ENCODE peak calls at places on chromosomes 5 and 9, in six cellular contexts. E is sigmoid colon, H is tibial nerve, Q is tibial artery, W is psoas muscle, U is testis. J is an unnamed sample.

GRCh38 chr5:66498791-66499207 is 97.4 kb upstream of the MAST4 start:
- DNase-seq in E (no peak), H (no peak), Q (no peak), W (no peak), U (no peak), J (peak)

GRCh38 chr9:137237759-137238726 is 3.0 kb upstream of the TUBB4B start:
- DNase-seq in E (no peak), H (no peak), Q (no peak), W (no peak), U (peak), J (no peak)

GRCh38 chr5:159582756-159583523 is 252.7 kb upstream of the IL12B start:
- DNase-seq in E (no peak), H (no peak), Q (no peak), W (no peak), U (no peak), J (no peak)

GRCh38 chr9:5832093-5832542 is 799 bp downstream of the ERMP1 start:
- DNase-seq in E (no peak), H (no peak), Q (no peak), W (no peak), U (peak), J (no peak)

GRCh38 chr5:115657883-115658233 is 32.0 kb upstream of the TMED7 start:
- DNase-seq in E (no peak), H (no peak), Q (no peak), W (no peak), U (no peak), J (no peak)

GRCh38 chr9:131623655-131624330 is 78.5 kb downstream of the PRRT1B start:
- DNase-seq in E (no peak), H (no peak), Q (no peak), W (no peak), U (no peak), J (no peak)

GRCh38 chr5:14326035-14326909 is 183.1 kb downstream of the TRIO start:
- DNase-seq in E (no peak), H (no peak), Q (no peak), W (no peak), U (no peak), J (peak)

GRCh38 chr9:34046784-34047379 is 1.8 kb downstream of the UBAP2 start:
- DNase-seq in E (no peak), H (no peak), Q (no peak), W (no peak), U (no peak), J (no peak)

GRCh38 chr9:104293877-104294276 is 199.8 kb downstream of the SMC2 start:
- DNase-seq in E (no peak), H (no peak), Q (no peak), W (no peak), U (no peak), J (no peak)

GRCh38 chr5:170612256-170612656 is 108.4 kb downstream of the KCNIP1 start:
- DNase-seq in E (no peak), H (no peak), Q (no peak), W (no peak), U (no peak), J (no peak)

DNA sequence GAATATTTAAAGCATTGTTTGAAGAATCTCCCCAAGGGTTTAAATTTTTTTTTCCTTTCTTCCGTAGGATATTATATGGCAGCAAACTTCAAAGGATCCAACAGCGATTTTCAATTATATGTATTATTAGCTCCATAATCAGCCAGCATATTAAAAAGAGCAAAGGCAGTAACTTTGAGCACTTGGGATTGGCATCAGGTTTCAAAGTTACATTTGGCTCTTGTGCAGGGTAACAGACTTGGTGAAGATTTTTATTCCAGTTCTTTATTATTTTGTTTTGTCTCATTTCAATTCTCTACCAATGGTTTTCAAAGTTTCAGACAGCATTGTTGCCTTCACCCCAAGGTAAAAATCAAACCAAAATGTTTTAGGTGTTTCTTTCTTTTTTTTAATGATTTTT is 116.7 kb upstream of the ZNF366 start:
- DNase-seq in E (no peak), H (no peak), Q (no peak), W (no peak), U (no peak), J (no peak)
- H3K4me3 ChIP-seq in E (no peak), H (no peak), Q (no peak), W (no peak), U (no peak), J (no peak)

GRCh38 chr5:173233347-173234128 is 1.5 kb downstream of the NKX2-5 start:
- DNase-seq in E (no peak), H (no peak), Q (no peak), W (no peak), U (no peak), J (no peak)

GRCh38 chr5:173234129-173234793 is 745 bp downstream of the NKX2-5 start:
- DNase-seq in E (no peak), H (no peak), Q (no peak), W (no peak), U (no peak), J (no peak)

GRCh38 chr5:173231996-173232498 is 3.0 kb downstream of the NKX2-5 start:
- DNase-seq in E (no peak), H (no peak), Q (no peak), W (no peak), U (no peak), J (no peak)

GRCh38 chr5:173231381-173231766 is 3.6 kb downstream of the NKX2-5 start:
- DNase-seq in E (no peak), H (no peak), Q (no peak), W (no peak), U (no peak), J (no peak)

GRCh38 chr5:173232499-173233346 is 2.3 kb downstream of the NKX2-5 start:
- DNase-seq in E (no peak), H (no peak), Q (no peak), W (no peak), U (no peak), J (no peak)
- H3K4me3 ChIP-seq in E (no peak), H (peak), Q (peak), W (peak), U (peak), J (no peak)

GRCh38 chr5:54643679-54644078 is 126.1 kb downstream of the SNX18 start:
- DNase-seq in E (no peak), H (no peak), Q (no peak), W (no peak), U (no peak), J (no peak)

GRCh38 chr5:54649041-54649504 is 131.5 kb downstream of the SNX18 start:
- DNase-seq in E (no peak), H (no peak), Q (no peak), W (no peak), U (no peak), J (no peak)

GRCh38 chr5:54645888-54646284 is 128.3 kb downstream of the SNX18 start:
- DNase-seq in E (no peak), H (no peak), Q (no peak), W (no peak), U (no peak), J (no peak)

GRCh38 chr5:54644226-54644625 is 126.7 kb downstream of the SNX18 start:
- DNase-seq in E (no peak), H (no peak), Q (no peak), W (no peak), U (no peak), J (no peak)

DNA sequence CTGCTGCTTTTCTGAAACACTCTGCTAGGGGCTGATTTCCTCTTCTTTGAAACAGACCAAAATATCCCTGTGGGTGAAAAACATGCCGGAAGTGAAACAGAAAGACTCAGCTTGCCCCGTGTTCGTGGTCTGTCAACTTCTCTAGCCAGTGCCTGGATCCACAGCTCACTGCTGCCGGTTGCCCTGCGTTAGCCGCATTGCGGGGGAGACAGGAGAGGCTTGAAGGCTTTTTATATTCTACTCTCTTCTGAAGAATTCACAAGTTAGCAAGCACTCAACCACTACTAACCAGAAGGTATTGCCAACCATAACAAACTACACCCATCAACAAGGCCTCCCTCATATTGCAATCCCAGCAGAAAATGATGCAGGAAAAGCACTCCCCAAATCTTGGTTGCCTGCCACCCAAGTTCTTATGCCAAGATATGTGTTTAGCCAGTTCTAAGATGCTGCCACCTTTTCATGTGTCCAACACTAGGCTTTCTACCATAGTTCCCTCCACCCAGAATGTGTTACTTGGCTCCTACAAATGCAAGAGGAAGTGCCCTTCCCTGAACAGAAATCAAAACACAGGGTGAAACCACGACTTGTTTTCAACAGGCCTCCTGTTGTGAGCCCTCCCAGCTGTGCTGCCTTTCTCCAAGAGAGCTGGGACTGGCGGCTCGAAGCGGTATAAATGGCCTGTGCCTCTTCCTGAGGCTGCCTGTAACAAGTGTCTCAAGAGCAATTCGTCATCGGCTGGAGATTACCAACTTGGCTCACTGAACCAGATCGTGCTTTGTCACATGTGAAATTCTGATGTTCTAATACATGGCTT is 128.9 kb downstream of the SNX18 start:
- DNase-seq in E (peak), H (peak), Q (peak), W (peak), U (peak), J (no peak)
- H3K4me3 ChIP-seq in E (no peak), H (peak), Q (peak), W (no peak), U (no peak), J (no peak)

DNA sequence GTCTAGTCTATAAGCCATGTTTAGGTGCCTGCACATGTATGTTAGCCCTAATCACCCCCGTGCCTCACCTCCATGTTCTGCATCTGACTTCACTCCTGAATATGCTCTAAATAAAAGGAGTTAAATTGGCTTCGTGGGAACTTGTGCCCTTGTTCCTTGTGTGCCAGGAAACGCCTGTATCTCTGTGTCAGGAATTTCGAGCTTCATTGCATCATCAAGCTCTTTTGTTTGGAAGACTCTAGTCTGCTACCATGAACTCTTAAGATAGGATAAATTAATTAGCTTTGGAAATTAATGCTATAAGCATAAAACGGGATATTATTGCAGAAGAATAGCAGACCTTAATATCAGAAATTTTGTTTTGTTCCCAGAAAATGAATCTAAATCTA is 99.2 kb downstream of the ADCY2 start:
- DNase-seq in E (no peak), H (no peak), Q (no peak), W (no peak), U (no peak), J (no peak)
- H3K4me3 ChIP-seq in E (no peak), H (no peak), Q (no peak), W (no peak), U (no peak), J (no peak)

DNA sequence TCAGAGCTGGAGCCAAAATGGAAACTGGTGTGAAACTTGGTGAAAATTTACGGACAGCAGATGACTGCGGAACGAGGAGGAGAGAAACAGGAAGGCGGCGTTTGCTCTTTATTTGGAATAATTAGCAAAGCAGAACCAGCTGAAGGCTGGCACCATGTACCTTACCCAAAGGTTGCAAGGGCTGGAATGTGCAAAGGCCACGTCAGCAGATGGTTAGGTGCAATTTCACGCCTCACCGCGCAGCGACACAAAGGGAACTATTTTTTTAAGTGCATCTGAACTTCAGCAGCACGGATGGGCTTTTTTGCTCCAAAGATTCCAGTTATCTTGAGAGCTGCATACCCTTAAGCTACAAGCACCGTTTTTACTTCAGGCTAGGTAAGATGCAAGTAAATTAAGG is 127.3 kb downstream of the COL23A1 start:
- DNase-seq in E (no peak), H (no peak), Q (no peak), W (no peak), U (no peak), J (no peak)
- H3K4me3 ChIP-seq in E (no peak), H (no peak), Q (no peak), W (no peak), U (no peak), J (no peak)

GRCh38 chr9:87499455-87500015 is 1.9 kb downstream of the DAPK1 start:
- DNase-seq in E (no peak), H (no peak), Q (no peak), W (no peak), U (no peak), J (no peak)
- H3K4me3 ChIP-seq in E (peak), H (peak), Q (peak), W (peak), U (peak), J (peak)

J was measured in BE2C.